ENCODE peak calls at places on chromosomes 7 and 10, in five cellular contexts. F is tibial nerve, B is PC-3, E is small intestine, I is neuronal stem cell. M is an unnamed sample.
A peak's percentile ranks its signal among the peaks of the same experiment; 100 is the strongest.

GRCh38 chr10:93445097-93445960 is 36.8 kb downstream of the MYOF start:
- DNase-seq in F (peak; percentile 92), B (peak; percentile 93), E (peak; percentile 86), I (peak; percentile 91), M (peak; percentile 89)

GRCh38 chr7:84176716-84177115 is 17.9 kb downstream of the SEMA3A start:
- DNase-seq in F (no peak), B (no peak), E (no peak), I (no peak), M (no peak)

GRCh38 chr10:119500138-119500795 is 42.3 kb downstream of the RGS10 start:
- DNase-seq in F (no peak), B (no peak), E (no peak), I (no peak), M (no peak)

GRCh38 chr7:158850390-158851174 is 5.8 kb upstream of the DYNC2I1 start:
- DNase-seq in F (no peak), B (no peak), E (peak; percentile 42), I (no peak), M (no peak)

GRCh38 chr7:42234736-42235135 is 2.3 kb downstream of the GLI3 start:
- DNase-seq in F (no peak), B (no peak), E (no peak), I (no peak), M (no peak)

GRCh38 chr7:221996-222715 is 29.8 kb downstream of the FAM20C start:
- DNase-seq in F (no peak), B (no peak), E (no peak), I (no peak), M (no peak)

GRCh38 chr7:135490783-135491182 is 19.1 kb downstream of the CNOT4 start:
- DNase-seq in F (no peak), B (peak; percentile 66), E (peak; percentile 73), I (no peak), M (no peak)

GRCh38 chr10:52491246-52492000 is 177.3 kb downstream of the DKK1 start:
- DNase-seq in F (no peak), B (peak; percentile 80), E (no peak), I (no peak), M (no peak)

GRCh38 chr7:136045992-136046391 is 68.8 kb upstream of the MTPN start:
- DNase-seq in F (no peak), B (no peak), E (no peak), I (no peak), M (no peak)

GRCh38 chr10:71077143-71077581 is 135.2 kb upstream of the UNC5B start:
- DNase-seq in F (no peak), B (no peak), E (no peak), I (no peak), M (peak; percentile 5)

GRCh38 chr7:34991938-34992840 is 45.1 kb downstream of the DPY19L1 start:
- DNase-seq in F (no peak), B (peak; percentile 75), E (peak; percentile 28), I (no peak), M (peak; percentile 51)

GRCh38 chr7:97858221-97858620 is 14.0 kb downstream of the ASNS start:
- DNase-seq in F (no peak), B (no peak), E (no peak), I (no peak), M (no peak)

GRCh38 chr7:143987513-143987912 is 12.6 kb upstream of the OR6B1 start:
- DNase-seq in F (no peak), B (no peak), E (no peak), I (no peak), M (no peak)

GRCh38 chr10:35884657-35885071 is 242.6 kb upstream of the FZD8 start:
- DNase-seq in F (no peak), B (no peak), E (no peak), I (no peak), M (no peak)

GRCh38 chr7:44329888-44330287 is 4.5 kb upstream of the CAMK2B start:
- DNase-seq in F (no peak), B (no peak), E (no peak), I (no peak), M (no peak)

GRCh38 chr7:111089822-111090426 is 1.0 kb upstream of the LRRN3 start:
- DNase-seq in F (no peak), B (peak; percentile 65), E (peak; percentile 64), I (no peak), M (no peak)

GRCh38 chr7:137590071-137590470 is 246.5 kb upstream of the PTN start:
- DNase-seq in F (no peak), B (no peak), E (no peak), I (no peak), M (no peak)

GRCh38 chr7:108051449-108051848 is 48.5 kb upstream of the LAMB1 start:
- DNase-seq in F (no peak), B (no peak), E (no peak), I (no peak), M (no peak)

GRCh38 chr7:95828824-95829428 is 56.6 kb downstream of the DYNC1I1 start:
- DNase-seq in F (no peak), B (peak; percentile 52), E (no peak), I (no peak), M (no peak)
- H3K4me3 ChIP-seq in F (no peak overlapping the region), B (no peak overlapping the region), E (no peak overlapping the region), I (no peak overlapping the region), M (no peak overlapping the region)

GRCh38 chr7:130925136-130925794 is 191.3 kb upstream of the KLF14 start:
- DNase-seq in F (no peak), B (peak; percentile 27), E (peak; percentile 11), I (no peak), M (no peak)

GRCh38 chr7:130927564-130927963 is 193.6 kb upstream of the KLF14 start:
- DNase-seq in F (no peak), B (peak; percentile 0), E (no peak), I (no peak), M (no peak)

GRCh38 chr7:130923930-130924329 is 189.9 kb upstream of the KLF14 start:
- DNase-seq in F (no peak), B (no peak), E (peak; percentile 10), I (no peak), M (no peak)

GRCh38 chr7:130927062-130927461 is 193.1 kb upstream of the KLF14 start:
- DNase-seq in F (no peak), B (peak; percentile 1), E (no peak), I (no peak), M (no peak)

DNA sequence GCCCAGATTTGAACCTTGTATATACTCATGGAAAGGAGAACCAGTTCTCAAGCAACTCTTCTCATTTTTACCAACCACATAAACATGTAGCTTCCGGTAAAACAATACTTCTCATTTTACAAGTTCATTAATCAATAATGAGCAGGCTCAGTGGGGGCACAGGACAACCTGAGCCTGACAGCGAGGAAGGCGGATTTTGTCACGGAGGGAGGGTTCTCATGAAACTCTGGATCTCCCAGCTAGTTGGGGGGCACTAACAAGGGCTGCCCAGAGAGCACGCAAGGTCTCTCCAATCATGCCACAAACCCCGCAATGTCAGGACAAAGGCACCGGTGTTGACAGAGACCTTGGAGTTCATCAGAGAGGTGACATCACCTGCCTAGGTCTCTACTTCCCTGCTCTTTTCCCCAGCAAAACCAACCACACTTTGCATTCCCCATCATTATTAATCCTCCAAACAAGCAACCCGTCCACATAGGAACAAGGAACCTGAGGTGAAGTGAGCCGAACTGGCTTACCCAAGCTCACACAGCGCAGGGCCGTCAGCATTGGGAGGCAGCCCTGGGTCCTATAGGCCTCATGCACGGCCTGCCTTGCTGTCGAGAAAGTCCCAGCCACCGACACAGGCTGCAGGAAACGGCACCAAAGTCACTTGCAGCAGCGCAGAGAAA is 192.1 kb upstream of the KLF14 start:
- DNase-seq in F (no peak), B (no peak), E (no peak), I (no peak), M (no peak)
- H3K4me1 ChIP-seq in F (peaks cover 40% of the 10 kb centered on the region), B (peaks cover 35% of the 10 kb centered on the region), E (peaks cover 11% of the 10 kb centered on the region), I (peaks cover 24% of the 10 kb centered on the region), M (peaks cover 63% of the 10 kb centered on the region)

GRCh38 chr7:2507917-2508306 is 11.7 kb upstream of the LFNG start:
- DNase-seq in F (no peak), B (no peak), E (no peak), I (no peak), M (no peak)
- H3K27ac ChIP-seq in F (no peak overlapping the region), B (no peak overlapping the region), E (peak overlapping the region; percentile 41), I (peak overlapping the region; percentile 69), M (peak overlapping the region; percentile 41)

GRCh38 chr10:30454744-30455498 is 20.9 kb downstream of the MAP3K8 start:
- DNase-seq in F (no peak), B (no peak), E (no peak), I (no peak), M (no peak)
- H3K4me3 ChIP-seq in F (no peak overlapping the region), B (no peak overlapping the region), E (no peak overlapping the region), I (no peak overlapping the region), M (no peak overlapping the region)

M was measured in transverse colon.